ENCODE peak calls at places on chromosomes 7 and 10, in eight cellular contexts. F is hepatocyte; E is posterior cingulate gyrus; I is PC-3; A is naive thymus-derived CD8-positive, alpha-beta T cell; X is adrenal gland; K is activated CD4-positive, CD25-positive, alpha-beta regulatory T cell; R is CD4-positive, CD25-positive, alpha-beta regulatory T cell. D is an unnamed sample.

GRCh38 chr7:130941322-130942210 is 207.6 kb upstream of the KLF14 start:
- DNase-seq in F (peak), E (no peak), I (peak), A (no peak), X (peak), K (no peak), R (peak), D (peak)

GRCh38 chr10:60963441-60964256 is 19.7 kb upstream of the RHOBTB1 start:
- DNase-seq in F (no peak), E (no peak), I (peak), A (no peak), X (no peak), K (no peak), R (no peak), D (no peak)

GRCh38 chr10:30812018-30812851 is 182.7 kb upstream of the LYZL2 start:
- DNase-seq in F (peak), E (no peak), I (no peak), A (no peak), X (peak), K (no peak), R (no peak), D (peak)

GRCh38 chr7:106041140-106041717 is 70.9 kb downstream of the SYPL1 start:
- DNase-seq in F (peak), E (no peak), I (peak), A (peak), X (no peak), K (no peak), R (peak), D (peak)

GRCh38 chr7:33129806-33130153 is 416 bp downstream of the BBS9 start:
- DNase-seq in F (peak), E (no peak), I (no peak), A (no peak), X (no peak), K (no peak), R (no peak), D (no peak)

GRCh38 chr10:67520924-67521520 is 175.0 kb downstream of the CTNNA3 start:
- DNase-seq in F (peak), E (peak), I (peak), A (peak), X (peak), K (no peak), R (peak), D (peak)

GRCh38 chr7:57211428-57212100 is 79.3 kb upstream of the ZNF479 start:
- DNase-seq in F (no peak), E (no peak), I (no peak), A (no peak), X (no peak), K (no peak), R (no peak), D (no peak)

GRCh38 chr7:123675092-123675473 is 19.4 kb downstream of the LMOD2 start:
- DNase-seq in F (no peak), E (no peak), I (no peak), A (no peak), X (no peak), K (no peak), R (no peak), D (no peak)

GRCh38 chr10:28314211-28314610 is 11.3 kb upstream of the MPP7 start:
- DNase-seq in F (no peak), E (no peak), I (no peak), A (no peak), X (no peak), K (no peak), R (no peak), D (no peak)

GRCh38 chr10:3791974-3792633 is 7.1 kb upstream of the KLF6 start:
- DNase-seq in F (no peak), E (no peak), I (no peak), A (no peak), X (no peak), K (no peak), R (no peak), D (peak)

GRCh38 chr10:115092258-115092554 is 959 bp upstream of the ATRNL1 start:
- DNase-seq in F (no peak), E (no peak), I (no peak), A (no peak), X (no peak), K (no peak), R (no peak), D (no peak)

GRCh38 chr7:155805826-155806095 is 6.5 kb downstream of the SHH start:
- DNase-seq in F (no peak), E (no peak), I (no peak), A (no peak), X (no peak), K (no peak), R (no peak), D (no peak)

GRCh38 chr7:79653136-79653631 is 199.7 kb upstream of the MAGI2 start:
- DNase-seq in F (no peak), E (no peak), I (peak), A (no peak), X (no peak), K (no peak), R (no peak), D (no peak)

GRCh38 chr10:103772096-103772845 is 83.1 kb downstream of the SH3PXD2A start:
- DNase-seq in F (peak), E (peak), I (peak), A (peak), X (peak), K (no peak), R (peak), D (peak)

GRCh38 chr10:18397886-18398285 is 253.5 kb downstream of the NSUN6 start:
- DNase-seq in F (no peak), E (no peak), I (no peak), A (no peak), X (no peak), K (no peak), R (no peak), D (no peak)

GRCh38 chr7:70569335-70569819 is 562.6 kb upstream of the GALNT17 start:
- DNase-seq in F (no peak), E (no peak), I (no peak), A (no peak), X (no peak), K (no peak), R (no peak), D (no peak)

GRCh38 chr10:77819210-77820140 is 107.1 kb downstream of the DLG5 start:
- DNase-seq in F (no peak), E (no peak), I (no peak), A (no peak), X (no peak), K (no peak), R (no peak), D (no peak)

GRCh38 chr7:50953820-50954219 is 171.1 kb upstream of the GRB10 start:
- DNase-seq in F (no peak), E (no peak), I (peak), A (no peak), X (no peak), K (no peak), R (no peak), D (no peak)

GRCh38 chr10:63256047-63256773 is 123.1 kb downstream of the NRBF2 start:
- DNase-seq in F (no peak), E (no peak), I (no peak), A (no peak), X (no peak), K (no peak), R (no peak), D (no peak)

GRCh38 chr10:72276421-72277339 is 3.0 kb downstream of the DDIT4 start:
- DNase-seq in F (peak), E (no peak), I (no peak), A (no peak), X (peak), K (no peak), R (no peak), D (peak)

GRCh38 chr10:120841522-120842189 is 9.5 kb upstream of the WDR11 start:
- DNase-seq in F (peak), E (no peak), I (peak), A (no peak), X (no peak), K (no peak), R (no peak), D (no peak)

GRCh38 chr7:148697950-148698396 is 730 bp upstream of the CUL1 start:
- DNase-seq in F (no peak), E (no peak), I (peak), A (peak), X (no peak), K (no peak), R (peak), D (no peak)

D was measured in thyroid gland.